ENCODE peak calls at places on chromosomes 6 and 20, in five cellular contexts. L is hepatocyte, E is uterus, B is GM23248, S is psoas muscle. P is an unnamed sample. For H3K4me1, the result is how much of the 10 kb centered on the place peaks cover.

GRCh38 chr6:9851541-9852380 is 563.1 kb downstream of the TFAP2A start:
- DNase-seq in E (no peak), S (no peak), L (peak), B (peak), P (peak)

GRCh38 chr20:60271597-60271996 is 313.4 kb downstream of the CDH26 start:
- DNase-seq in E (no peak), B (peak), S (no peak), L (no peak), P (no peak)

GRCh38 chr6:12111271-12111670 is 99.2 kb downstream of the HIVEP1 start:
- DNase-seq in L (no peak), S (no peak), E (no peak), B (no peak), P (no peak)

GRCh38 chr6:81130969-81131368 is 621.5 kb downstream of the TENT5A start:
- DNase-seq in E (no peak), S (no peak), B (no peak), L (no peak), P (no peak)

GRCh38 chr6:18451756-18452155 is 64.6 kb downstream of the RNF144B start:
- DNase-seq in S (no peak), L (no peak), B (no peak), E (no peak), P (no peak)

GRCh38 chr6:41170547-41171160 is 7.7 kb upstream of the TREM2 start:
- DNase-seq in B (no peak), E (no peak), L (no peak), S (no peak), P (no peak)

GRCh38 chr20:59810376-59811187 is 122.9 kb downstream of the SYCP2 start:
- DNase-seq in L (no peak), S (no peak), E (peak), B (peak), P (no peak)

GRCh38 chr6:8085053-8085511 is 17.3 kb downstream of the EEF1E1 start:
- DNase-seq in E (no peak), S (no peak), L (peak), B (peak), P (no peak)

GRCh38 chr6:80771941-80772340 is 665.5 kb downstream of the BCKDHB start:
- DNase-seq in B (peak), L (peak), S (no peak), E (no peak), P (peak)

GRCh38 chr6:131169613-131170012 is 34.3 kb downstream of the AKAP7 start:
- DNase-seq in L (no peak), B (no peak), E (no peak), S (no peak), P (no peak)

GRCh38 chr6:15522856-15523529 is 139.8 kb downstream of the DTNBP1 start:
- DNase-seq in S (no peak), B (no peak), E (peak), L (no peak), P (no peak)

GRCh38 chr6:131062245-131063027 is 609 bp downstream of the EPB41L2 start:
- DNase-seq in S (peak), E (peak), B (peak), L (peak), P (peak)

GRCh38 chr6:118963003-118963402 is 28.0 kb upstream of the MCM9 start:
- DNase-seq in B (peak), S (no peak), E (no peak), L (no peak), P (peak)

GRCh38 chr6:137933696-137934095 is 66.6 kb downstream of the TNFAIP3 start:
- DNase-seq in B (peak), S (peak), E (no peak), L (no peak), P (no peak)

GRCh38 chr6:1838604-1839003 is 228.9 kb downstream of the FOXC1 start:
- DNase-seq in L (no peak), E (no peak), B (peak), S (no peak), P (peak)

GRCh38 chr6:101582786-101583185 is 189.3 kb downstream of the GRIK2 start:
- DNase-seq in E (no peak), S (no peak), L (no peak), B (no peak), P (no peak)

GRCh38 chr6:139942333-139942732 is 567.9 kb upstream of the CITED2 start:
- DNase-seq in L (no peak), S (no peak), E (no peak), B (no peak), P (no peak)

GRCh38 chr6:13099771-13100170 is 228.6 kb downstream of the TBC1D7 start:
- DNase-seq in L (no peak), B (no peak), E (no peak), S (no peak), P (no peak)

GRCh38 chr6:151627689-151628444 is 134.1 kb downstream of the CCDC170 start:
- DNase-seq in B (peak), L (peak), S (no peak), E (no peak), P (peak)

GRCh38 chr6:113619077-113619476 is 238.1 kb upstream of the MARCKS start:
- DNase-seq in E (no peak), S (no peak), L (no peak), B (no peak), P (no peak)

GRCh38 chr6:80527552-80528052 is 421.1 kb downstream of the BCKDHB start:
- DNase-seq in L (peak), S (no peak), E (no peak), B (no peak), P (no peak)

GRCh38 chr6:26536571-26537159 is 1.5 kb upstream of the HMGN4 start:
- DNase-seq in B (peak), E (peak), S (no peak), L (peak), P (peak)

GRCh38 chr6:98831057-98832031 is 3.0 kb upstream of the POU3F2 start:
- DNase-seq in B (no peak), L (no peak), S (no peak), E (no peak), P (no peak)

GRCh38 chr6:146875927-146876270 is 277.1 kb downstream of the ADGB start:
- DNase-seq in E (no peak), S (no peak), L (no peak), B (no peak), P (no peak)

GRCh38 chr20:63032026-63032800 is 25.4 kb upstream of the BHLHE23 start:
- DNase-seq in S (peak), L (no peak), E (no peak), B (no peak), P (no peak)

GRCh38 chr20:34022154-34022842 is 28.6 kb downstream of the RALY start:
- DNase-seq in E (no peak), S (no peak), B (peak), L (peak), P (peak)

GRCh38 chr20:34029415-34029814 is 35.7 kb downstream of the RALY start:
- DNase-seq in E (no peak), S (no peak), L (no peak), B (no peak), P (no peak)

GRCh38 chr20:34024733-34025351 is 31.1 kb downstream of the RALY start:
- DNase-seq in S (no peak), E (no peak), B (no peak), L (no peak), P (peak)

GRCh38 chr20:34022843-34023234 is 29.1 kb downstream of the RALY start:
- DNase-seq in B (no peak), S (no peak), L (no peak), E (no peak), P (no peak)

GRCh38 chr20:34023937-34024732 is 30.4 kb downstream of the RALY start:
- DNase-seq in L (no peak), E (no peak), S (no peak), B (no peak), P (no peak)
- H3K4me1 ChIP-seq in L (under half), E (under half), S (half or more), B (under half), P (under half)

GRCh38 chr20:35662541-35662940 is 2.2 kb downstream of the CPNE1 start:
- DNase-seq in E (no peak), L (no peak), B (peak), S (no peak), P (no peak)
- H3K4me1 ChIP-seq in E (under half), L (under half), B (under half), S (under half), P (under half)

GRCh38 chr6:157981395-157982296 is at the start of gene SYNJ2:
- DNase-seq in S (peak), L (peak), E (peak), B (peak), P (peak)
- H3K4me1 ChIP-seq in S (under half), L (under half), E (under half), B (under half), P (under half)

GRCh38 chr20:29742699-29743100 is 1514.8 kb upstream of the DEFB115 start:
- DNase-seq in B (no peak), L (no peak), S (no peak), E (no peak), P (no peak)

GRCh38 chr20:29741594-29741893 is 1515.9 kb upstream of the DEFB115 start:
- DNase-seq in E (no peak), S (no peak), B (no peak), L (no peak), P (no peak)

GRCh38 chr20:29740951-29741593 is 1516.4 kb upstream of the DEFB115 start:
- DNase-seq in S (peak), L (no peak), B (no peak), E (no peak), P (no peak)

GRCh38 chr20:29743101-29743931 is 1514.1 kb upstream of the DEFB115 start:
- DNase-seq in S (peak), B (no peak), L (no peak), E (no peak), P (no peak)

GRCh38 chr20:29741894-29742698 is 1515.4 kb upstream of the DEFB115 start:
- DNase-seq in E (no peak), S (peak), B (no peak), L (no peak), P (no peak)
- H3K4me1 ChIP-seq in E (under half), S (under half), B (under half), L (under half), P (under half)

DNA sequence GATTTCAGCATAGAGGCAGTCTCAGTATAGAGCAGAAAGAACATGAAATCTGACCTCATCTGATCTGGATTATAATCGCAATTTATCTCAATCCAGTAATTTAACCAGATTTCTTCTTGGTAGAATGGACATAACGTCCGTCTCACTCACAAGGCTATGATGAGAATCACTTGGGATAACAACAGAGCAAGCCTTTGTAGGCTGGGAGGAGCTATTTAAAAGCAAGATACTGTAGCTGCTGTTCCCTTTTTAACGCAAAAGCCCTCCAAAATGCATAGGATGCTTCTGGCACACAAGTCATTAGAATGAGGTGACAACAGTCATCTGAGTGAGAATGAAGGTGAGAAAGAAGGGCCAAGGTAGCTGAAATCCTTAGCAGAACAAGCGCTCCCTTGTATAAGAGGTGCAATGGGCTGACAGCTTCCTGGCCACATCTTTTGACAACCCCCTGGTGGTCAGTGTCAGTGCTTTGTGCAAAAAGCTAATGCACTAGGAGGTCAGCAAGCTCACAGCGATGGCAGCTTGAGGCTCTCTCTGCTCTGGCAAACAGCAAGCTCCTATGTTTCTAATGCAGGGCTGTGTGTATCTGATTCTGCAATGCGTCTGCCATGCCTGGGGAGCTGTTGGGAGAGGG is 16.4 kb downstream of the METTL24 start:
- DNase-seq in B (peak), L (peak), E (peak), S (no peak), P (no peak)
- H3K4me1 ChIP-seq in B (under half), L (under half), E (under half), S (under half), P (under half)

GRCh38 chr20:544153-544725 is 649 bp upstream of the CSNK2A1 start:
- DNase-seq in S (no peak), L (no peak), B (no peak), E (no peak), P (no peak)

GRCh38 chr20:540391-541201 is 3.0 kb downstream of the CSNK2A1 start:
- DNase-seq in B (no peak), E (no peak), S (no peak), L (no peak), P (no peak)

GRCh38 chr20:543369-544152 is at the start of gene CSNK2A1:
- DNase-seq in L (peak), B (peak), S (peak), E (peak), P (peak)

GRCh38 chr20:539848-540247 is 3.7 kb downstream of the CSNK2A1 start:
- DNase-seq in S (no peak), B (peak), L (peak), E (peak), P (no peak)

GRCh38 chr20:542777-543368 is 717 bp downstream of the CSNK2A1 start:
- DNase-seq in S (peak), E (no peak), L (peak), B (peak), P (peak)
- H3K4me1 ChIP-seq in S (under half), E (under half), L (under half), B (under half), P (under half)

DNA sequence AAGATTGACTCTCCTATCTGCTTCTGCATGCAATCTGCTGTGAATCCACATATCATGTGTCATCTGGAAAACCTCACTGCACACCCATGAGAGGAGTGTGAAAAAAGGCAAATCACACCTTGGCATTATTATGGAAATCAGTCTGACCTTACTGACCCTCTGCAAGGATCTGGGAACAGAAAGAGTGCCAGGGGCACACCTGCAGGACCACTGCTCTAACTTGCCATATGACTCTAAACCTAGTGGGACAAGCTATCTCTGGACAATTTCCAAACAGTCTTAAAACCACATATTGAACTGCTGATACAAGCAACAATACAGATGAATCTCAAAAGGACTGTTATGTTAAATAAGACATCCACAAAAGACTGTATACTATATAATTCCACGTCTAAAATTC is 50.3 kb downstream of the ABHD12 start:
- DNase-seq in S (no peak), E (no peak), L (no peak), B (no peak), P (no peak)
- H3K4me1 ChIP-seq in S (under half), E (under half), L (under half), B (under half), P (under half)

DNA sequence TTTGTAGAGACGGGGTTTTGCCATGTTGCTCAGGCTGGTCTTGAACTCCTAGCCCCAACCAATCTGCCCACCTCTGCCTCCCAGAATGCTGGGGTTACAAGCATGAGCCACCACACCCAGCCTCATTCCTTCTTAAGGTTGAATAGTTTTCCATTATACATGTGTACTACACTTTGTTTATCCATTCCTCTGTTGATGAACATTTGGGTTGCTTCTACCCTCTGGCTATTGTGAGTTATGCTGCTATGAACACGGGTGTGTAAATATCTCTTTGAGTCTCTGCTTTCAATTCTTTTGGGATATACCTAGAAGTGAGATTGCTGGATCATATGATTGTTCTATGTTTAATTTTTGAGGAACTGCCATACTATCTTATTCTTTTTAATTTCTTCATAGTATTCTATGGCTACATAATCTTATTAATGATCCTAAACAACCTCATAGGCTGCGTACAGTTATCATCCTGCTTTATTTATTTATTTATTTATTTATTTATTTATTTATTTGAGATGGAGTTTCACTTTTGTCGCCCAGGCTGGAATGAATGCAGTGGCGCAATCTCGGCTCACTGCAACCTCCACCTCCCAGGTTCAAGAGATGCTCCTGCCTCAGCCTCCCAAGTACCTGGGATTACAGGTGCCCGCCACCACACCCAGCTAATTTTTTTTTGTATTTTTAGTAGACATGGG is 49.2 kb upstream of the TLDC2 start:
- DNase-seq in L (no peak), E (no peak), S (no peak), B (no peak), P (no peak)
- H3K4me1 ChIP-seq in L (under half), E (under half), S (under half), B (under half), P (under half)

DNA sequence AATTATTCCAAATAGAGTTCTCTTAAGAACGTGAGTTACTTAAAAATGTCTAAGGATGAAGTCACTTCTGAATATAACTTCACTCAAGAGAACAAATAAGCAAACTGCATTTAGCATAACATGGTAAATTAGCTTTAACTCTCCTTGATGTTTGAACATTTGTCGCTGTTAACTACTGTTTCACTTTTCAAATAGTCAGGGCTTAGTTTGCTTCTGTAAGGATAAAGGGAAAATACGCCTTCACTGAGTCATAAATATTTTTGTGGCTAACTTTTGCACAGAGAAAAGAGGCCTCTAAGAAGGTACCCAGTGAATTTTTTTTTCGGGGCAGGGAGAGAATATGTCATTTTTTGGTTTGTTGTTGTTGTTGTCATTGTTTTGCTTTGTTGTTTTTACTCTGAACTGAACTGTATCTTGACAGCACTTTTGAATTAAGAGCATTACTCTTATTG is 8.1 kb downstream of the PTPN1 start:
- DNase-seq in E (no peak), B (peak), L (no peak), S (no peak), P (no peak)
- H3K4me1 ChIP-seq in E (under half), B (half or more), L (under half), S (half or more), P (under half)

GRCh38 chr6:163526356-163526755 is 111.8 kb downstream of the QKI start:
- DNase-seq in L (no peak), S (no peak), B (peak), E (no peak), P (no peak)
- H3K4me1 ChIP-seq in L (under half), S (half or more), B (half or more), E (under half), P (half or more)